ENCODE peak calls at places on chromosomes 2 and 18, in ten cellular contexts. F is CD8-positive, alpha-beta memory T cell; D is amniotic epithelial cell; H is HT1080; Q is MCF 10A; R is stimulated activated CD8-positive, alpha-beta memory T cell treated with anti-CD3 and anti-CD28 coated beads, Interleukin-15, amount 100 ng/mL, for 4 hours; B is T-helper 17 cell; L is effector CD4-positive, alpha-beta T cell; Y is activated CD4-positive, CD25-positive, alpha-beta regulatory T cell; N is upper lobe of right lung. E is an unnamed sample.

GRCh38 chr18:49524349-49524748 is 37.3 kb upstream of the C18orf32 start:
- DNase-seq in F (no peak), D (no peak), H (no peak), Q (no peak), R (no peak), B (no peak), L (no peak), Y (no peak), N (no peak), E (no peak)

GRCh38 chr2:172921538-172922236 is 154.0 kb upstream of the MAP3K20 start:
- DNase-seq in F (no peak), D (peak; percentile 79), H (peak; percentile 39), Q (peak; percentile 29), R (no peak), B (no peak), L (no peak), Y (no peak), N (no peak), E (no peak)

GRCh38 chr18:73973972-73974371 is 173.7 kb downstream of the FBXO15 start:
- DNase-seq in F (no peak), D (no peak), H (no peak), Q (no peak), R (no peak), B (no peak), L (no peak), Y (no peak), N (no peak), E (no peak)

GRCh38 chr2:81894451-81894990 is 1590.0 kb upstream of the LRRTM1 start:
- DNase-seq in F (no peak), D (peak; percentile 3), H (peak; percentile 65), Q (peak; percentile 52), R (no peak), B (no peak), L (no peak), Y (no peak), N (no peak), E (peak; percentile 1)

GRCh38 chr2:43484323-43484930 is 111.4 kb downstream of the THADA start:
- DNase-seq in F (no peak), D (peak; percentile 85), H (peak; percentile 20), Q (peak; percentile 74), R (no peak), B (no peak), L (no peak), Y (no peak), N (no peak), E (peak; percentile 84)

GRCh38 chr2:45843136-45843535 is 191.7 kb downstream of the PRKCE start:
- DNase-seq in F (no peak), D (no peak), H (no peak), Q (no peak), R (no peak), B (no peak), L (no peak), Y (no peak), N (no peak), E (no peak)

GRCh38 chr18:74994502-74995403 is 214.2 kb downstream of the PTGR3 start:
- DNase-seq in F (peak; percentile 53), D (no peak), H (peak; percentile 53), Q (peak; percentile 27), R (no peak), B (no peak), L (no peak), Y (no peak), N (no peak), E (peak; percentile 48)

GRCh38 chr2:126882736-126883660 is 15.7 kb upstream of the TEX51 start:
- DNase-seq in F (no peak), D (no peak), H (no peak), Q (no peak), R (no peak), B (no peak), L (no peak), Y (no peak), N (peak; percentile 48), E (no peak)

GRCh38 chr18:37672001-37672400 is 106.4 kb upstream of the CELF4 start:
- DNase-seq in F (no peak), D (no peak), H (no peak), Q (no peak), R (no peak), B (no peak), L (no peak), Y (no peak), N (no peak), E (no peak)

GRCh38 chr2:32061973-32062861 is 1.1 kb upstream of the SPAST start:
- DNase-seq in F (no peak), D (peak; percentile 23), H (peak; percentile 54), Q (peak; percentile 30), R (no peak), B (no peak), L (no peak), Y (no peak), N (no peak), E (peak; percentile 21)

GRCh38 chr2:120224256-120224655 is 1.1 kb upstream of the TMEM185B start:
- DNase-seq in F (no peak), D (no peak), H (no peak), Q (no peak), R (no peak), B (no peak), L (no peak), Y (no peak), N (peak; percentile 61), E (no peak)

GRCh38 chr18:46950064-46950656 is 32.8 kb downstream of the KATNAL2 start:
- DNase-seq in F (no peak), D (no peak), H (no peak), Q (peak; percentile 13), R (no peak), B (no peak), L (no peak), Y (no peak), N (no peak), E (peak; percentile 41)

GRCh38 chr2:192286093-192286701 is 91.5 kb upstream of the TMEFF2 start:
- DNase-seq in F (no peak), D (peak; percentile 56), H (peak; percentile 48), Q (peak; percentile 68), R (no peak), B (no peak), L (no peak), Y (no peak), N (no peak), E (peak; percentile 73)

GRCh38 chr2:156322103-156322671 is 10.3 kb downstream of the NR4A2 start:
- DNase-seq in F (peak; percentile 51), D (no peak), H (no peak), Q (no peak), R (no peak), B (no peak), L (no peak), Y (no peak), N (no peak), E (no peak)

GRCh38 chr18:22210331-22210754 is 41.0 kb downstream of the GATA6 start:
- DNase-seq in F (no peak), D (peak; percentile 89), H (no peak), Q (no peak), R (no peak), B (no peak), L (no peak), Y (no peak), N (no peak), E (no peak)

GRCh38 chr2:202022755-202023154 is 10.9 kb upstream of the FZD7 start:
- DNase-seq in F (no peak), D (no peak), H (no peak), Q (no peak), R (no peak), B (no peak), L (no peak), Y (no peak), N (no peak), E (no peak)

GRCh38 chr2:75533135-75533534 is 27.6 kb downstream of the EVA1A start:
- DNase-seq in F (no peak), D (no peak), H (no peak), Q (no peak), R (no peak), B (no peak), L (no peak), Y (no peak), N (no peak), E (no peak)

E was measured in RKO.